ENCODE peak calls at places on chromosomes 4 and X, in six cellular contexts. S, N, T, H, C and V are unnamed samples.

GRCh38 chr4:174521800-174522182 is 497 bp downstream of the HPGD start:
- DNase-seq in C (peak; percentile 71), S (no peak), T (no peak), N (no peak), H (peak; percentile 4), V (no peak)

GRCh38 chrX:118595501-118596042 is 100.0 kb downstream of the DOCK11 start:
- DNase-seq in H (no peak), N (peak; percentile 5), S (no peak), C (no peak), T (no peak), V (no peak)

GRCh38 chr4:77734928-77735327 is 84.2 kb downstream of the CNOT6L start:
- DNase-seq in C (peak; percentile 14), N (peak; percentile 59), H (peak; percentile 36), S (peak; percentile 46), T (peak; percentile 12), V (peak; percentile 26)

GRCh38 chrX:110159865-110160264 is 157.0 kb downstream of the TMEM164 start:
- DNase-seq in H (no peak), S (no peak), N (no peak), C (no peak), T (no peak), V (no peak)

GRCh38 chr4:114659386-114660008 is 60.9 kb downstream of the UGT8 start:
- DNase-seq in N (peak; percentile 64), S (peak; percentile 74), T (peak; percentile 45), H (peak; percentile 6), C (peak; percentile 87), V (peak; percentile 16)

GRCh38 chrX:35115205-35115604 is 172.6 kb downstream of the FAM47B start:
- DNase-seq in T (peak; percentile 26), C (no peak), H (no peak), S (peak; percentile 64), N (peak; percentile 68), V (peak; percentile 54)

GRCh38 chrX:13123857-13124345 is 79.5 kb upstream of the FAM9C start:
- DNase-seq in T (peak; percentile 52), S (peak; percentile 61), H (no peak), C (no peak), N (peak; percentile 81), V (no peak)

GRCh38 chrX:129983575-129984131 is 1.2 kb downstream of the BCORL1 start:
- DNase-seq in T (no peak), S (no peak), H (peak; percentile 16), N (no peak), C (peak; percentile 8), V (no peak)

GRCh38 chr4:41384992-41385391 is 128.3 kb downstream of the UCHL1 start:
- DNase-seq in T (peak; percentile 18), N (no peak), S (peak; percentile 47), H (no peak), C (peak; percentile 77), V (no peak)

GRCh38 chr4:95465010-95465409 is 83.8 kb downstream of the UNC5C start:
- DNase-seq in T (no peak), H (no peak), C (no peak), S (no peak), N (peak; percentile 4), V (no peak)

GRCh38 chr4:10917475-10918103 is 233.0 kb upstream of the CLNK start:
- DNase-seq in T (no peak), N (peak; percentile 32), H (no peak), C (peak; percentile 62), S (no peak), V (no peak)

DNA sequence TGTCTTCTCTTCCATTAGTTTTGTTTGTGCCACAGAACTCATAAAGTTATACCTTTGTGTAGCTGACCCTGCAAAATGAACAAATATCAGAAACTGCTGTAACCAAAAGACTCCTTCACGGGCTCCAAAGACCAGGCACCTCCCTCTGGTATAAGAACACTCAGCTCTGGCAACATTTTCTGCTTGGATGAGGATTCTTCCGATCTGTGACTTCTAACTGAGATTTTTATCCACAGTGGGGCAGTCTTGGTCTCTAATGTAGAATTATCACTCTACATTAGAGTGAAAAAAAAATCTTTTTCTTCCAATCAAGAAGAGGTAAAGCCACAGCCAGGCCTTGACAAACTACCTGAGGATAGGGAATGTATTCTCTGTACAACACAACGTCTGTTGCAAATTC is 38.5 kb upstream of the PRSS48 start:
- DNase-seq in H (no peak), C (no peak), T (peak; percentile 19), S (peak; percentile 63), N (peak; percentile 23), V (no peak)
- H3K4me3 ChIP-seq in H (no peak overlapping the region), C (no peak overlapping the region), T (no peak overlapping the region), S (no peak overlapping the region), N (no peak overlapping the region), V (no peak overlapping the region)

GRCh38 chrX:116232833-116233232 is 62.3 kb downstream of the AGTR2 start:
- DNase-seq in N (peak; percentile 77), C (no peak), S (peak; percentile 76), H (no peak), T (no peak), V (no peak)
- H3K4me3 ChIP-seq in N (no peak overlapping the region), C (no peak overlapping the region), S (no peak overlapping the region), H (no peak overlapping the region), T (no peak overlapping the region), V (no peak overlapping the region)

DNA sequence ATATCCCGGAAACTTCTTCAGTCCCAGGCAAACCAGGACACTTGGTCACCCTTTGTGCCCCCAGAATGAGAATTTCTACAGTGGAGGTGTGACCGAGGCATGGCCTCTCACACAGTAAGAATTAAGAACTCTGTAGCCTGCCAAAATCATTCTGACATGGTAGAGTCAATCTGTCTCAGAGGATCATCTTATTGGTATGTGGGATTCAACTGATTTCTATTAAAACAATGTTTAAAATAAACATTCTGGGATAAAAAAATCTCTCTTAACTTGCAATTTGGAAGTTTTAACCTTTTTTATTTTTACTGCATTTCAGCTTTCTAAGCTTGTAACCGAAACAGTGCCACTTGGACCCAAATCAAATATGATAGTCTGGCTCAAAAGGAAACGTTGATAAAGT is 165.4 kb upstream of the LDB2 start:
- DNase-seq in S (peak; percentile 78), N (peak; percentile 87), C (no peak), H (no peak), T (peak; percentile 50), V (peak; percentile 47)
- H3K4me3 ChIP-seq in S (no peak overlapping the region), N (no peak overlapping the region), C (no peak overlapping the region), H (no peak overlapping the region), T (no peak overlapping the region), V (no peak overlapping the region)

GRCh38 chr4:162117051-162117450 is 46.7 kb downstream of the FSTL5 start:
- DNase-seq in C (no peak), S (no peak), T (no peak), H (no peak), N (no peak), V (no peak)

GRCh38 chr4:162115323-162115722 is 48.5 kb downstream of the FSTL5 start:
- DNase-seq in T (no peak), C (no peak), N (no peak), S (no peak), H (no peak), V (no peak)

GRCh38 chr4:162111078-162111477 is 52.7 kb downstream of the FSTL5 start:
- DNase-seq in T (no peak), S (no peak), C (no peak), N (no peak), H (no peak), V (no peak)

DNA sequence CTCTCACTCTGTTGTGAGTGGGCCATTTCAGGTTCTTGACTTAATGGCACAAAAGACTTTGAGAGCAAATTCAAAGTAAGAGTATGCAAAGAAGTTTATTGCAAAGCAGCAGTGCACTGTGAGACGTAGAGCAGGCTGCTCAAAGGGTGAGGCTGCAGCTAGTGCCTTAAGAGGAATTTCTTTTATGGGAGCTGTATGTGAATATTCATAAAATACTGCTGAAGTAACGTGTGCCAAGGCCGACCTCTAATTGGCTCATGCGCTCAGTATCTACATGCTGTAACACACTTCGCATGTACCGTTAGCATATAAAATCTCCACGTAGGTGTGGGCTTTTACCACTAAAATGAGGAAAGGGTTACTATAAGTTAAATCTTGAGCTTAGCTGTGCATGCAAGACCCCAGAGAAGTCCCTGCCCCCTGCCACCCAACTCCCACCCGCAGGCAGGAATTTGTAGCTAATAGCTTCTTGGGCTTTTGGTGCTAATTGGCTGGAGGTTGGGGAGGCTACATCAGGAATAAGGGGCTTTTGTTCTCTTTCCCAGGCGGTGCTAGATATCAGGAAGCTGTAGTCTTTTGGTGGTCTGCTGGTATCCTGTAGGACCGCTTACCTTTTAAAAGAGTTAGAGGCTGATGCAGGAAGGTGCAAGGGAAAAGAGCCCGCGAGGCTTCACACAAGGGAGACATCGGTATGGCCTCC is 47.6 kb downstream of the FSTL5 start:
- DNase-seq in C (no peak), T (no peak), S (no peak), H (no peak), N (no peak), V (no peak)
- H3K4me3 ChIP-seq in C (no peak overlapping the region), T (no peak overlapping the region), S (no peak overlapping the region), H (no peak overlapping the region), N (no peak overlapping the region), V (no peak overlapping the region)

GRCh38 chr4:6968496-6968895 is 58.9 kb downstream of the TBC1D14 start:
- DNase-seq in S (no peak), T (no peak), C (no peak), H (no peak), N (no peak), V (no peak)
- H3K4me3 ChIP-seq in S (no peak overlapping the region), T (no peak overlapping the region), C (no peak overlapping the region), H (no peak overlapping the region), N (no peak overlapping the region), V (no peak overlapping the region)

DNA sequence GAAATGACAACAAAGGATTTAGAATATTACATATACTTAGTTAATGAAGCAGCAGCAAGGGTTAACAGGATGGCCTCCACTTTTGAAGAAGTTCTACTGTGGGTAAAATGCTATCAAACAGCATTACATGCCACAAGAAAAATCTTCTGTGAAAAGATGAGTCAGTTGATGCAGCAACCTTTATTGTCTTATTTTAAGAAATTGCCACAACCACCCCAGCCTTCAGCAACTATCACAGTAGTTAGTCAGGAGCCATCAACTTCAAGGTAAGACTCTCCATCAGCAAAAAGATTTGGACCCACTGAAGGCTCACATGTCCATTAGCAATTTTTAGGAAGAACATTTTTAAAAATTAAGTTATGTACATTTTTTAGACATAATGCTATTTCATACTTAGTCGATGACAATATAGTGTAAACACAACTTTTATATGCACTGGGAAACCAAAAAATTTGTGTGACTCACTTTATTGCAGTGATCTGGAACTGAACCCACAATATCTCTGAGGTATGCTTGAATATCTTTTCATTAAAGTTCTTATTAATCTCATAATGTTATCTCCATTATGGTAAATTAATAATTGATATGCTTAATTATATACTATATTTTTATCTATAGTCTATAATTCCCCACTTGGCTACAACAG is 81.2 kb downstream of the SPCS3 start:
- DNase-seq in C (no peak), H (no peak), N (peak; percentile 88), T (peak; percentile 68), S (peak; percentile 45), V (no peak)
- H3K4me3 ChIP-seq in C (no peak overlapping the region), H (no peak overlapping the region), N (no peak overlapping the region), T (no peak overlapping the region), S (no peak overlapping the region), V (no peak overlapping the region)